ENCODE peak calls at places on chromosomes 16 and 17, in five cellular contexts. Q is bronchial epithelial cell, C is cardiac fibroblast, H is neural progenitor cell, P is nephron progenitor cell. X is an unnamed sample.

GRCh38 chr16:21205303-21205702 is 6.1 kb downstream of the ZP2 start:
- DNase-seq in Q (no peak), C (no peak), H (no peak), P (no peak), X (no peak)

GRCh38 chr16:77169650-77170236 is 21.2 kb upstream of the MON1B start:
- DNase-seq in Q (peak; percentile 42), C (peak; percentile 44), H (peak; percentile 78), P (peak; percentile 68), X (no peak)

GRCh38 chr17:73566905-73567782 is 77.1 kb downstream of the SDK2 start:
- DNase-seq in Q (no peak), C (no peak), H (peak; percentile 57), P (no peak), X (peak; percentile 51)

GRCh38 chr17:35559495-35559894 is 1.1 kb downstream of the SLFN14 start:
- DNase-seq in Q (no peak), C (no peak), H (no peak), P (no peak), X (no peak)

GRCh38 chr17:61160789-61161440 is 238.7 kb upstream of the TBX2 start:
- DNase-seq in Q (no peak), C (no peak), H (no peak), P (no peak), X (no peak)

GRCh38 chr17:1562178-1562643 is 381 bp downstream of the PITPNA start:
- DNase-seq in Q (no peak), C (peak; percentile 25), H (no peak), P (no peak), X (no peak)

GRCh38 chr17:67137026-67137370 is 92.6 kb downstream of the CACNG1 start:
- DNase-seq in Q (no peak), C (no peak), H (no peak), P (no peak), X (no peak)

GRCh38 chr17:67377727-67378443 is 804 bp downstream of the PITPNC1 start:
- DNase-seq in Q (peak; percentile 24), C (peak; percentile 57), H (peak; percentile 74), P (peak; percentile 62), X (peak; percentile 54)

GRCh38 chr17:427327-427726 is 74.7 kb upstream of the RPH3AL start:
- DNase-seq in Q (no peak), C (no peak), H (peak; percentile 67), P (no peak), X (no peak)

GRCh38 chr16:383326-384020 is 1.7 kb upstream of the PGAP6 start:
- DNase-seq in Q (peak; percentile 74), C (no peak), H (peak; percentile 67), P (no peak), X (peak; percentile 56)

GRCh38 chr16:21338537-21339268 is 60.6 kb upstream of the CRYM start:
- DNase-seq in Q (no peak), C (no peak), H (no peak), P (no peak), X (no peak)

GRCh38 chr17:81667754-81668153 is 1.2 kb downstream of the CCDC137 start:
- DNase-seq in Q (peak; percentile 52), C (no peak), H (peak; percentile 48), P (no peak), X (no peak)

GRCh38 chr17:63191610-63192009 is 225.6 kb downstream of the TANC2 start:
- DNase-seq in Q (no peak), C (no peak), H (no peak), P (no peak), X (no peak)

GRCh38 chr17:7889166-7889584 is 586 bp downstream of the CHD3 start:
- DNase-seq in Q (peak; percentile 74), C (peak; percentile 98), H (peak; percentile 88), P (peak; percentile 35), X (no peak)

GRCh38 chr17:81166033-81166472 is at the start of gene AATK:
- DNase-seq in Q (no peak), C (no peak), H (no peak), P (no peak), X (no peak)

GRCh38 chr16:11677451-11677951 is 9.2 kb downstream of the SNN start:
- DNase-seq in Q (no peak), C (no peak), H (no peak), P (no peak), X (no peak)

GRCh38 chr17:30376621-30377452 is 1.9 kb upstream of the CPD start:
- DNase-seq in Q (no peak), C (peak; percentile 95), H (no peak), P (no peak), X (no peak)

GRCh38 chr17:83178533-83179201 is 99.3 kb downstream of the METRNL start:
- DNase-seq in Q (no peak), C (no peak), H (peak; percentile 16), P (peak; percentile 12), X (no peak)

GRCh38 chr16:4698321-4699029 is 5.1 kb downstream of the NUDT16L1 start:
- DNase-seq in Q (no peak), C (no peak), H (no peak), P (no peak), X (no peak)

GRCh38 chr16:4696905-4697866 is 3.8 kb downstream of the NUDT16L1 start:
- DNase-seq in Q (no peak), C (no peak), H (no peak), P (no peak), X (no peak)

GRCh38 chr16:4697867-4698291 is 4.5 kb downstream of the NUDT16L1 start:
- DNase-seq in Q (no peak), C (no peak), H (no peak), P (no peak), X (no peak)

GRCh38 chr16:4700380-4700996 is 7.1 kb downstream of the NUDT16L1 start:
- DNase-seq in Q (peak; percentile 43), C (no peak), H (no peak), P (no peak), X (no peak)

DNA sequence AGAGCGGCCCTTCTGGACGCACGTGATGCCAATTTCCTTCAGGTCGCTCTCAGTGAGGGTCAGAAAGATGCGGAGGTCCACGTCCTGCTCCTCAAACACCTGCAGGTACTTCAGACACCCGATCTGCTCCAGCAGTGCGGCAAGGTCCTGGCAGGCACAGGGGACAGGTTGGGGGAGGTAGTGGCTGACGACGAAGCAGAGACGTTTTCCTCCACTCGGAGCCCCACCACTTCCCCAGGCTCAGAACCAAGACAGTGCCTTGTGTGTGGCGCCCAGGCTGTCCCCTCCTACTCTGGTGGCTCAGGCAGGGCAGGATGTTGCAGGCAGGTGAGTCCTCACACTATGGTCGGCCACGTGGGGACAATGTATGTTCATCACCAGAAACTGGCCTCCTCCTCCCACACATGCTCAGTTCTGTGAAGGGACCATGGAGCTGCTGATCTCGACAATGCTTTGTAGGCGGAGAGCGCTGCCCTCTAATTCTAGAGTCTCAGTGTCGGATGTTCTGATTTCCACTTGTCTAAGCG is 5.7 kb downstream of the NUDT16L1 start:
- DNase-seq in Q (no peak), C (no peak), H (no peak), P (no peak), X (no peak)
- TF ChIP-seq CTCF in Q (no peak), C (no peak), H (no peak), P (no peak), X (no peak)

DNA sequence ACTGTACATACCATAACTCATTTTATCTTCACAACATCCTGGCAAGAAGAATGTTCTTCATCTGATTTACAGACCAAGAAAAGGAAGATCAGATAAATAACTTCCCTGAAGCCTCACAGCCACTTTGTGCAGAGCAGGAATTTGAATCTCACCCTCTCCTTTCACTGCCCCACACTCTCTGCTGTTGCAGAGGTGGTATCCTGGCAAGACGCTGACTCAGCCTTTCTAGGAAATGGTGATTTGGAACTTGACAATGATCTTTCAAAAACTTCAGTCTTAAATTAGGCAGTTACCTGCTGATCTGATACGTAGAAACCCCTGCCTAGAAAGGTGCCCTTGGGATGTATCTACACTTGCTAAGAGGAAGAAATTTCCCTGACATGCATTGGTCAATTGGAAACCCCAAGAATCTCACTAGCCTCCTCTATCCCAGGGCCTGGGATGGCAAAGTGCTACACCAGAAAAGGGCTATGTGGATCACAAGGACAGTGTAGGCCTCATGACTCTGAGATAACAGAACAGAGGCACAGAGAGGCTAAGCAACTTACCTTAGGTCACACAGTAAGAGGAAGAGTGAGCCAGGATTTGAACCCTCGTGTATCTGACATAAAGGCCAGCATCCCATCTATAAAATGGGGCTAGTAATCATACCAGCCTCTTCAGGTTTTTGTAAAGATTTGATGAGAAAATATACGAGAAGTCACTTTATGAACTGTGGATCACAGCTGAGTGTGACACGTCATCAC is 17.9 kb downstream of the FBXO39 start:
- DNase-seq in Q (no peak), C (no peak), H (no peak), P (no peak), X (no peak)
- TF ChIP-seq CTCF in Q (no peak), C (no peak), H (no peak), P (no peak), X (no peak)

GRCh38 chr16:28823719-28824547 is 1.1 kb downstream of the ATXN2L start:
- DNase-seq in Q (peak; percentile 88), C (peak; percentile 99), H (peak; percentile 98), P (peak; percentile 96), X (peak; percentile 92)
- TF ChIP-seq CTCF in Q (peak; percentile 25), C (no peak), H (peak; percentile 20), P (no peak), X (no peak)

GRCh38 chr17:76681222-76682137 is 29.3 kb downstream of the MXRA7 start:
- DNase-seq in Q (peak; percentile 60), C (peak; percentile 86), H (peak; percentile 87), P (peak; percentile 83), X (peak; percentile 31)
- TF ChIP-seq CTCF in Q (peak; percentile 92), C (peak; percentile 83), H (peak; percentile 83), P (peak; percentile 71), X (no peak)

DNA sequence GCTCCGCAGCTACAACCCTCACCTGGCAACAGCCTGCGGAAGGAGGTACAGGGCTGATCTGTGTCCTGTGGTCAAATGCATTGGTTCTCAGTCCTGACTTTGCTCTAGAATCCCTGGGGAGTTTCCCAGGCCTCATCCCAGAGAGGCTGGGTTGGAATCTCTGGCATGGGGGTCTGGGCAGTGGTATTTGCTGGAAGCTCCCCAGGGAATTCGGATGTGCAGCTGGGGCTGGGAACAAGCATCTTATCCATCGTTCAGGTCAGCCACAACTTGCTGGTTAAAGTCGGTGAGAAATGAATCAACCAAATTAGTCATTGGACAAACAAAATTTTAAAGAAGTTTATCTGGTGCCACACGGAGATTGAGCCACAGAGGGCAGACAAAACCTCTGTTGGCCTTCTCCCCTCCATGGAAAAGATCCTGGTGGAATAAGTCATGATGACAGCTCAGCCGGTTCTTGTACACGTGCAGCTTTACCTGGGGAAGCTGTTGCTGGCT is 231.2 kb downstream of the FOXL1 start:
- DNase-seq in Q (peak; percentile 91), C (peak; percentile 28), H (no peak), P (peak; percentile 23), X (no peak)
- TF ChIP-seq CTCF in Q (peak; percentile 22), C (peak; percentile 26), H (no peak), P (no peak), X (no peak)

GRCh38 chr17:71764507-71764906 is 356.3 kb upstream of the SOX9 start:
- DNase-seq in Q (no peak), C (peak; percentile 3), H (peak; percentile 74), P (peak; percentile 30), X (no peak)
- TF ChIP-seq CTCF in Q (peak; percentile 59), C (peak; percentile 32), H (peak; percentile 78), P (peak; percentile 56), X (no peak)

X was measured in activated B cell treated with CpG ODN at 0.5 μM for 24 hours.